ENCODE peak calls at places on chromosomes 5 and 9, in eight cellular contexts. U, K, T, G, I, D, P and X are unnamed samples. For H3K27me3, the result is how much of the 10 kb centered on the place peaks cover.

GRCh38 chr5:87002485-87002884 is 265.2 kb upstream of the RASA1 start:
- DNase-seq in U (no peak), I (no peak), T (no peak), G (no peak), D (no peak), P (no peak), K (no peak), X (no peak)

GRCh38 chr9:135230817-135231520 is 143.5 kb downstream of the OLFM1 start:
- DNase-seq in D (peak), I (no peak), G (no peak), P (no peak), T (peak), U (no peak), K (no peak), X (peak)

GRCh38 chr5:59721741-59722140 is 171.8 kb downstream of the PDE4D start:
- DNase-seq in I (no peak), K (no peak), T (no peak), D (no peak), U (no peak), G (no peak), P (no peak), X (no peak)

GRCh38 chr9:94150279-94150828 is 66.1 kb downstream of the PTPDC1 start:
- DNase-seq in U (no peak), G (no peak), I (no peak), K (no peak), P (no peak), D (no peak), T (no peak), X (no peak)

GRCh38 chr9:801399-802071 is 40.0 kb upstream of the DMRT1 start:
- DNase-seq in P (no peak), G (peak), I (no peak), D (no peak), K (no peak), T (peak), U (peak), X (no peak)

GRCh38 chr9:20083417-20083816 is 294.6 kb upstream of the SLC24A2 start:
- DNase-seq in P (no peak), K (no peak), U (no peak), T (no peak), G (no peak), I (no peak), D (no peak), X (no peak)

GRCh38 chr5:112555691-112556090 is 136.6 kb upstream of the EPB41L4A start:
- DNase-seq in D (no peak), G (peak), K (no peak), T (no peak), I (no peak), U (no peak), P (no peak), X (no peak)

GRCh38 chr5:140246378-140247122 is 56.4 kb downstream of the PFDN1 start:
- DNase-seq in T (no peak), P (no peak), U (no peak), D (no peak), G (peak), K (no peak), I (no peak), X (peak)

GRCh38 chr5:78964889-78965288 is 20.2 kb downstream of the ARSB start:
- DNase-seq in G (peak), U (peak), D (no peak), I (peak), K (no peak), T (no peak), P (no peak), X (no peak)

GRCh38 chr9:74443036-74443750 is 53.9 kb upstream of the RORB start:
- DNase-seq in U (no peak), T (no peak), I (no peak), D (no peak), K (no peak), G (no peak), P (no peak), X (no peak)

GRCh38 chr5:96855041-96855872 is 21.0 kb upstream of the ERAP2 start:
- DNase-seq in T (no peak), K (no peak), G (peak), P (no peak), D (no peak), I (no peak), U (peak), X (no peak)

GRCh38 chr9:107404086-107404590 is 85.4 kb downstream of the KLF4 start:
- DNase-seq in D (no peak), T (no peak), U (no peak), I (no peak), K (no peak), P (no peak), G (no peak), X (no peak)

GRCh38 chr9:11709567-11709966 is 983.6 kb upstream of the TYRP1 start:
- DNase-seq in K (no peak), G (no peak), U (no peak), T (no peak), P (no peak), D (no peak), I (no peak), X (no peak)

GRCh38 chr5:60698316-60698715 is 1.6 kb downstream of the DEPDC1B start:
- DNase-seq in G (no peak), U (no peak), P (no peak), K (no peak), T (no peak), D (no peak), I (no peak), X (no peak)

GRCh38 chr5:93926831-93927600 is 185.6 kb upstream of the POU5F2 start:
- DNase-seq in G (peak), D (no peak), I (no peak), P (no peak), K (no peak), U (no peak), T (no peak), X (no peak)

GRCh38 chr5:123344819-123345426 is 78.3 kb downstream of the CEP120 start:
- DNase-seq in K (no peak), G (peak), D (no peak), T (no peak), I (peak), P (no peak), U (no peak), X (no peak)

GRCh38 chr9:21395778-21396717 is 10.8 kb upstream of the IFNA2 start:
- DNase-seq in K (peak), D (peak), P (peak), T (no peak), U (no peak), G (no peak), I (peak), X (peak)

GRCh38 chr5:142248853-142249462 is 75.9 kb downstream of the SPRY4 start:
- DNase-seq in G (peak), P (no peak), K (no peak), U (no peak), D (peak), T (no peak), I (peak), X (peak)

GRCh38 chr5:443239-444151 is 519 bp downstream of the EXOC3 start:
- DNase-seq in P (no peak), D (peak), I (no peak), K (no peak), T (peak), G (no peak), U (no peak), X (peak)

GRCh38 chr5:87267574-87268125 is at the start of gene RASA1:
- DNase-seq in K (peak), P (peak), I (peak), D (peak), G (peak), T (peak), U (peak), X (peak)

GRCh38 chr5:150661086-150661485 is at the start of gene MYOZ3:
- DNase-seq in P (no peak), K (no peak), I (no peak), G (no peak), D (no peak), T (peak), U (no peak), X (peak)

GRCh38 chr5:165076686-165077085 is 1571.3 kb downstream of the MAT2B start:
- DNase-seq in K (no peak), I (peak), P (no peak), G (no peak), U (no peak), T (no peak), D (no peak), X (no peak)

GRCh38 chr5:69414885-69415583 is at the start of gene MARVELD2:
- DNase-seq in U (no peak), I (peak), D (peak), T (peak), G (peak), P (peak), K (peak), X (peak)

GRCh38 chr5:2538169-2538568 is 213.3 kb downstream of the IRX2 start:
- DNase-seq in K (no peak), D (no peak), T (peak), U (no peak), G (no peak), P (peak), I (peak), X (no peak)

GRCh38 chr5:170278611-170279500 is 18.7 kb downstream of the LCP2 start:
- DNase-seq in K (peak), U (no peak), D (peak), G (no peak), P (no peak), T (no peak), I (peak), X (peak)

GRCh38 chr5:83509535-83509934 is 38.0 kb downstream of the VCAN start:
- DNase-seq in G (peak), K (no peak), P (no peak), I (no peak), D (no peak), U (no peak), T (no peak), X (no peak)

GRCh38 chr5:97225222-97225621 is 42.2 kb upstream of the RIOK2 start:
- DNase-seq in G (no peak), I (no peak), T (no peak), P (no peak), U (no peak), K (no peak), D (no peak), X (no peak)

GRCh38 chr5:149930060-149930753 is 14.4 kb downstream of the PDE6A start:
- DNase-seq in I (no peak), K (no peak), P (no peak), G (no peak), T (no peak), U (no peak), D (no peak), X (no peak)

GRCh38 chr5:150286820-150287219 is 2.8 kb downstream of the CAMK2A start:
- DNase-seq in D (no peak), I (peak), P (no peak), U (no peak), G (no peak), T (no peak), K (no peak), X (peak)

GRCh38 chr5:160685695-160686094 is 166.3 kb downstream of the ATP10B start:
- DNase-seq in I (peak), K (no peak), G (no peak), U (no peak), D (no peak), P (peak), T (no peak), X (no peak)

GRCh38 chr9:97854696-97855485 is 1.9 kb downstream of the FOXE1 start:
- DNase-seq in G (no peak), P (no peak), U (no peak), I (peak), T (no peak), K (no peak), D (no peak), X (no peak)

GRCh38 chr5:174045470-174046025 is at the start of gene NSG2:
- DNase-seq in G (peak), I (peak), K (no peak), P (peak), T (no peak), U (peak), D (peak), X (peak)

GRCh38 chr5:63959177-63959982 is 2.9 kb downstream of the HTR1A start:
- DNase-seq in K (no peak), T (no peak), P (peak), G (no peak), I (peak), D (peak), U (no peak), X (no peak)

GRCh38 chr5:125064610-125065009 is 318.2 kb upstream of the ZNF608 start:
- DNase-seq in T (no peak), G (no peak), D (no peak), I (no peak), K (no peak), U (no peak), P (no peak), X (no peak)

GRCh38 chr9:105954517-105954916 is 260.2 kb downstream of the TMEM38B start:
- DNase-seq in T (no peak), U (no peak), G (no peak), P (no peak), K (no peak), D (no peak), I (no peak), X (no peak)

GRCh38 chr5:163696270-163696887 is 191.0 kb downstream of the MAT2B start:
- DNase-seq in D (no peak), U (peak), K (no peak), T (no peak), P (peak), G (peak), I (peak), X (no peak)

GRCh38 chr5:73095564-73096238 is 24.7 kb upstream of the TMEM171 start:
- DNase-seq in P (no peak), K (no peak), U (no peak), T (no peak), G (no peak), I (no peak), D (no peak), X (no peak)

GRCh38 chr5:109739741-109740140 is 50.0 kb downstream of the MAN2A1 start:
- DNase-seq in D (no peak), P (peak), G (peak), U (no peak), I (peak), K (no peak), T (no peak), X (no peak)

GRCh38 chr9:106785200-106785599 is 77.8 kb upstream of the ZNF462 start:
- DNase-seq in G (no peak), U (no peak), T (no peak), I (no peak), P (no peak), K (no peak), D (no peak), X (no peak)

DNA sequence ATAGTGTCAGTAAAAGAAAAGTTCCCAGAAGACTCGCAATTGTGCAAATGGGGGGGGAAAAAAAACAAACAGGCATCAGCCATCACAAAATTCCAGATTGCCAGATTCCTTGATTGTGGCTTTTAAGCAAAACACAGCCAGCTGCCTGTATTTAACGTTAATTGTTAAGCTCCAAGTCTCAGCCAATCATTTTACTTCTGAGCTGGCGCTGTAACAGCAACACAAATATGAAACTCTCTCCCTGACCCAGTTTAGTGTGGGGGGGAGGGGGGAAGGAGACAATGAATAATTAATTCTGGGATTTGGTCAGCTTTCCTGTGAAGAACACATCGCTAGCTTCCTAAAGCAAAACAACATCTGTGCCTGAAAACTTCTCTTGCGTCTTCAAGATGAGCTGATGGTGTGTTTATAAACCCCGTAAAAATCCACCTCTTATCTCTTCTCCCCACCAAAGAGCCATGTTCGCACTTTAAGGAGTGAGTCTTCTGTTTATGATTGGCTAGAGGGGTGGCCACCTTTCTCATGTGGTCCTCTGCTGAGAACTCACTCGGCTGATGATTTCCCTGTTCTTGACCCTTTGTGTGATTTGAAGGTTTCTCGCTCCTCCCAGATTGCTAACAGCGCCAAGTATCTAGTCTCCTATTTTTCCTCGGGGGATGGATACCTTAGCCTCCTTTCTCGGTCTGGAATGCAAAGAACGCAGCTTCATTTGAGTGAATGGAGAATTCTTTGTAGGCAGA is 160.2 kb upstream of the DAPK1 start:
- DNase-seq in T (no peak), D (no peak), I (peak), K (no peak), P (no peak), U (no peak), G (no peak), X (no peak)
- H3K27ac ChIP-seq in T (no peak), D (no peak), I (peak), K (no peak), P (no peak), U (no peak), G (no peak), X (no peak)

GRCh38 chr5:131794596-131794995 is 2.2 kb downstream of the FNIP1 start:
- DNase-seq in I (no peak), K (no peak), P (no peak), G (no peak), U (no peak), D (no peak), T (no peak), X (no peak)

GRCh38 chr5:131796793-131797693 is at the start of gene FNIP1:
- DNase-seq in P (peak), K (peak), D (peak), T (peak), G (peak), U (peak), I (peak), X (peak)

GRCh38 chr5:131792900-131793299 is 3.9 kb downstream of the FNIP1 start:
- DNase-seq in G (no peak), I (no peak), U (no peak), D (no peak), K (no peak), T (no peak), P (no peak), X (no peak)

GRCh38 chr5:131795128-131795719 is 1.6 kb downstream of the FNIP1 start:
- DNase-seq in P (no peak), G (no peak), I (no peak), T (no peak), U (no peak), D (no peak), K (no peak), X (no peak)

GRCh38 chr5:131795879-131796792 is 681 bp downstream of the FNIP1 start:
- DNase-seq in D (peak), P (no peak), G (peak), T (peak), U (no peak), K (peak), I (peak), X (peak)
- H3K27me3 ChIP-seq in D (under half), P (under half), G (under half), T (under half), U (under half), K (under half), I (under half), X (under half)

GRCh38 chr9:17580119-17580518 is 1.3 kb downstream of the SH3GL2 start:
- DNase-seq in I (no peak), D (no peak), U (no peak), T (no peak), G (no peak), K (no peak), P (no peak), X (no peak)

GRCh38 chr9:17574342-17574741 is 4.5 kb upstream of the SH3GL2 start:
- DNase-seq in I (no peak), G (no peak), P (no peak), T (no peak), U (no peak), K (no peak), D (no peak), X (no peak)

GRCh38 chr9:17578577-17578910 is 322 bp upstream of the SH3GL2 start:
- DNase-seq in G (no peak), D (no peak), U (no peak), P (no peak), K (no peak), T (no peak), I (no peak), X (no peak)

DNA sequence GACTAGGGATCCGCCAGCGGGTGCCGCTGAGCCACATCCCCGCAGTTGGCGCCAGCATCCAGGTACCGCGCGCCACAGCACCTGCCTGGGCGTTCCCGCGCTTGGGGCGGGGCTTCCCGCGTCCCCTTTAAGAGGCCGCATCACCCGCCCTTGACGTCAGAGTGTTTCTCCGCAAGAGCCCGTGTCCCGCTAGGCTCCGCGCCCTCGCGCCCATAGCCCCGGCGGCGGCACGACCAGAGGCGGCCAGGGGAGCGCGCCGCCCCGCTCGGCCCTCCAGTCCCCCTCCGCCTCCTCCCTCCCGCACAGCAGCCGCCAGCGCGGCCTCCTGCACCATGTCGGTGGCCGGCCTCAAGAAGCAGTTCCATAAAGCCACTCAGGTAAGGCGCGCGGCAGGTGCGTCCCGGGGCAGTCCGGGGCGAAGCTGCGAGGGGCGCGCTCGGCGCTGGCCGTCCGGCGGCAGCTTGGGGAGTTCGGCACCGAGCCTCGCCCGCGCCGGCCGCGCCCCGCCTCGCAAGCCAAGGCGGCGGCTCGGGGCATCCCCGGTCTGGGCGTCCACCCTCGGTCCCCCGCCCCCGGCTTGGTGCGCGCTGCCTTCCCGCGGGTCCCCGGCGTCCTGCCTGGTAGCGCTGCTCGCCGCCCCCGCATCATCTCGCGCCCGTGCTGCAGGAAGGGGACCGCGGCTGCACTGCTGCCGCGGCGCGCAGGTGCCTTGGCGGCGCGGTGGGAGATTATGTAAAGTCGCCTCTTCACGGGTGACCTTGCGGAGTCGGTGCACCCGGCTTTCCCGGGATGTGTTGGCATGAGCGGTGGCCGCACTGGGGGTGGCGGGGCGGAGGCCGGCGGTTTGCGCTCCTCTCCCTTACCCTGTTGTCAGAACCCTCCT is at the start of gene SH3GL2:
- DNase-seq in K (no peak), D (peak), P (peak), G (peak), T (no peak), U (no peak), I (peak), X (no peak)
- H3K27ac ChIP-seq in K (no peak), D (no peak), P (no peak), G (no peak), T (no peak), U (no peak), I (no peak), X (no peak)

DNA sequence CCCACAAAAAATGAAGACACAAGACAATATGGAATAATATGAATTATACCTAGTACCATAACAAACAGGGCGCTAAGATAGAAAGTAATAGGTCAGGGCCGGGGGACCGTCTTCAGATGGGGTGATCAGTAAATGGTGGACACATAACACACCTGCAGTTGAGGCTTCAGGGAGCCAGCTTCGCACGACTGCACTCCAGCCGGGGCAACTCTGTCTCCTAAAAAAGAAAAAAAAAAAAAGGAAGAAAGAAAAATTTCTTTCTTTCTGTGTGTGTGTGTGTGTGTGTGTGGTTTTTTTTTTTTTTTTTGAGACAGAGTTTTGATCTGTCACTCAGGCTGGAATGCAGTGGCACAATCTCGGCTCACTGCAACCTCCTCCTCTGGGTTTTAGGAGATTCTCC is 75.0 kb upstream of the HSPA9 start:
- DNase-seq in I (no peak), T (no peak), P (no peak), G (no peak), D (no peak), K (no peak), U (no peak), X (no peak)
- H3K27me3 ChIP-seq in I (under half), T (under half), P (under half), G (under half), D (under half), K (half or more), U (under half), X (under half)

GRCh38 chr5:148458036-148458888 is 74.5 kb downstream of the FBXO38 start:
- DNase-seq in U (no peak), K (no peak), P (no peak), T (no peak), D (no peak), I (no peak), G (no peak), X (no peak)
- H3K27ac ChIP-seq in U (no peak), K (no peak), P (no peak), T (no peak), D (no peak), I (no peak), G (no peak), X (no peak)

GRCh38 chr9:121339437-121339836 is 30.6 kb downstream of the STOM start:
- DNase-seq in T (no peak), G (no peak), I (no peak), D (no peak), K (no peak), P (no peak), U (no peak), X (no peak)
- H3K27me3 ChIP-seq in T (under half), G (under half), I (under half), D (under half), K (under half), P (under half), U (under half), X (under half)

GRCh38 chr5:172774561-172775271 is 3.7 kb upstream of the DUSP1 start:
- DNase-seq in I (no peak), P (no peak), K (no peak), D (no peak), G (no peak), U (no peak), T (no peak), X (no peak)
- H3K27ac ChIP-seq in I (no peak), P (no peak), K (no peak), D (peak), G (peak), U (peak), T (peak), X (no peak)